ENCODE peak calls at places on chromosomes 7 and 10, in five cellular contexts. U is heart left ventricle, C is body of pancreas, G is upper lobe of left lung, D is progenitor cell of endocrine pancreas. Y is an unnamed sample.

GRCh38 chr10:69994262-69994661 is 58.4 kb upstream of the MACROH2A2 start:
- DNase-seq in D (no peak), C (peak; percentile 17), G (peak; percentile 58), U (peak; percentile 42), Y (no peak)

GRCh38 chr10:58651040-58651439 is 138.4 kb downstream of the BICC1 start:
- DNase-seq in C (no peak), G (no peak), U (peak; percentile 27), D (no peak), Y (no peak)

GRCh38 chr7:140489021-140489349 is 9.7 kb upstream of the MKRN1 start:
- DNase-seq in C (no peak), G (no peak), D (no peak), U (no peak), Y (no peak)

GRCh38 chr7:119959811-119960210 is 313.2 kb upstream of the KCND2 start:
- DNase-seq in C (no peak), G (no peak), D (no peak), U (no peak), Y (no peak)

GRCh38 chr7:142957723-142958122 is 4.4 kb downstream of the KEL start:
- DNase-seq in U (no peak), G (no peak), C (no peak), D (no peak), Y (no peak)

GRCh38 chr7:48526375-48526732 is 355.1 kb downstream of the ABCA13 start:
- DNase-seq in C (no peak), U (no peak), G (no peak), D (no peak), Y (no peak)

GRCh38 chr7:158506626-158507025 is 81.0 kb downstream of the PTPRN2 start:
- DNase-seq in C (no peak), D (no peak), G (no peak), U (no peak), Y (no peak)

GRCh38 chr10:45373783-45374450 is at the start of gene ALOX5:
- DNase-seq in C (peak; percentile 88), G (peak; percentile 87), D (peak; percentile 44), U (peak; percentile 68), Y (no peak)

GRCh38 chr7:47988496-47989386 is 9.3 kb upstream of the HUS1 start:
- DNase-seq in C (no peak), U (no peak), D (no peak), G (no peak), Y (no peak)

GRCh38 chr7:138834583-138834982 is 36.6 kb upstream of the ATP6V0A4 start:
- DNase-seq in C (no peak), D (no peak), G (no peak), U (no peak), Y (no peak)

GRCh38 chr10:127354992-127355391 is 158.6 kb upstream of the INSYN2A start:
- DNase-seq in G (no peak), C (no peak), D (no peak), U (no peak), Y (no peak)

GRCh38 chr7:128108641-128109423 is 77.6 kb upstream of the LRRC4 start:
- DNase-seq in C (no peak), D (no peak), U (no peak), G (no peak), Y (no peak)

GRCh38 chr10:3948843-3949242 is 163.8 kb upstream of the KLF6 start:
- DNase-seq in G (peak; percentile 55), C (peak; percentile 59), U (no peak), D (no peak), Y (peak; percentile 60)

GRCh38 chr7:51350195-51350896 is 33.7 kb upstream of the COBL start:
- DNase-seq in U (no peak), G (peak; percentile 46), C (peak; percentile 16), D (no peak), Y (no peak)

GRCh38 chr10:118118751-118119150 is 72.0 kb upstream of the RAB11FIP2 start:
- DNase-seq in C (no peak), D (no peak), G (no peak), U (no peak), Y (no peak)

GRCh38 chr7:130901209-130901783 is 167.3 kb upstream of the KLF14 start:
- DNase-seq in U (peak; percentile 73), C (peak; percentile 74), D (no peak), G (peak; percentile 91), Y (no peak)

GRCh38 chr7:94244760-94245159 is 149.9 kb upstream of the COL1A2 start:
- DNase-seq in G (no peak), C (no peak), U (no peak), D (no peak), Y (no peak)

GRCh38 chr7:139358541-139359365 is 941 bp upstream of the LUC7L2 start:
- DNase-seq in U (no peak), D (no peak), C (no peak), G (no peak), Y (peak; percentile 23)

GRCh38 chr7:155809947-155810606 is 2.2 kb downstream of the SHH start:
- DNase-seq in U (no peak), D (peak; percentile 49), G (peak; percentile 24), C (no peak), Y (no peak)

GRCh38 chr10:131982185-131982756 is 548 bp upstream of the BNIP3 start:
- DNase-seq in U (no peak), C (no peak), D (no peak), G (no peak), Y (peak; percentile 25)

GRCh38 chr7:156576216-156577063 is 64.1 kb upstream of the RNF32 start:
- DNase-seq in G (no peak), D (no peak), C (no peak), U (no peak), Y (no peak)

GRCh38 chr7:122290476-122290875 is 14.1 kb downstream of the FEZF1 start:
- DNase-seq in C (no peak), D (no peak), G (no peak), U (no peak), Y (no peak)

GRCh38 chr10:71314028-71314693 is 4.9 kb upstream of the SLC29A3 start:
- DNase-seq in D (peak; percentile 28), C (peak; percentile 60), U (peak; percentile 44), G (no peak), Y (peak; percentile 42)

GRCh38 chr10:48248462-48248861 is 26.0 kb downstream of the FRMPD2 start:
- DNase-seq in D (no peak), G (no peak), C (no peak), U (no peak), Y (no peak)

GRCh38 chr7:159031750-159032149 is 112.9 kb downstream of the VIPR2 start:
- DNase-seq in D (no peak), C (no peak), U (no peak), G (no peak), Y (peak; percentile 7)

DNA sequence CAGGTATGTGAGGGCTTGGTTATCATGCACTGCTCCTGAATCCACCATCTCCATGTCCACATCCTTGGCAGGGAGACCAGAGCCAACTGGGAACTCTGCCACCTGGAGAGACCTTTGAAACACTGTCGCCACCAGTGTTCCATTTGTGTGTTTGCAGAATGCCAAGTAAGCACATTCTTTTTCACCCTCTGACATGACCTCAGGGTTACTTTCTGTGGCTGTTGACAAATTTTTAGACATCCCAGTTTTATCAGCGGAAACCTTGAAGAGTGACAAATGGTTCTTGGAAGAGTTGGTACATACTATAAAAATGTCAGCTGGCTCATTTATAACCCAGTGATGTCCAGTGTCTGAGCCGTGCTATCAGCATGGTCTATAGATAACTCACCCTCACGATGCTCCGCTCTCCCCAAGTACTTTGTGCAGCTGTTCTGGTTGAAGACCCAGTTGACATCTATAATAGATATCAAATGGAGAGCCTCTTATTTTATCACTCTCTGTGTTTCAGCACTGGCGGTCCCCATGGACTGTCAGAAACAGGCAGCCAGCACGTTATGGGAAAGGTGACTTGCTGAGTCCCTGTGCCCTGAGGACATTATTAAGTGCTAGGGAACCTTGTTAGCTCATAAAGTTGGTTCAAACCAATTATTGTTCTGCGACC is 563.1 kb upstream of the GALNT17 start:
- DNase-seq in G (no peak), U (peak; percentile 35), C (peak; percentile 73), D (no peak), Y (no peak)
- TF ChIP-seq CTCF in G (no peak), U (no peak), C (peak; percentile 19), D (no peak), Y (no peak)

GRCh38 chr7:27142562-27143021 is 889 bp downstream of the HOXA5 start:
- DNase-seq in U (no peak), C (no peak), D (no peak), G (no peak), Y (no peak)

GRCh38 chr7:27141591-27142561 is 1.6 kb downstream of the HOXA5 start:
- DNase-seq in U (no peak), D (no peak), C (no peak), G (no peak), Y (no peak)

GRCh38 chr7:27143950-27144798 is 693 bp upstream of the HOXA5 start:
- DNase-seq in U (no peak), G (no peak), C (no peak), D (no peak), Y (no peak)

GRCh38 chr7:27144799-27145166 is 1.3 kb upstream of the HOXA5 start:
- DNase-seq in G (no peak), U (no peak), D (no peak), C (no peak), Y (no peak)

GRCh38 chr7:27143022-27143949 is at the start of gene HOXA5:
- DNase-seq in U (no peak), D (peak; percentile 87), G (peak; percentile 63), C (peak; percentile 41), Y (no peak)
- TF ChIP-seq CTCF in U (peak; percentile 52), D (peak; percentile 97), G (peak; percentile 83), C (peak; percentile 22), Y (no peak)

GRCh38 chr10:13660545-13660920 is 73.8 kb downstream of the PRPF18 start:
- DNase-seq in U (no peak), C (no peak), G (no peak), D (no peak), Y (no peak)
- TF ChIP-seq CTCF in U (no peak), C (no peak), G (no peak), D (no peak), Y (no peak)

DNA sequence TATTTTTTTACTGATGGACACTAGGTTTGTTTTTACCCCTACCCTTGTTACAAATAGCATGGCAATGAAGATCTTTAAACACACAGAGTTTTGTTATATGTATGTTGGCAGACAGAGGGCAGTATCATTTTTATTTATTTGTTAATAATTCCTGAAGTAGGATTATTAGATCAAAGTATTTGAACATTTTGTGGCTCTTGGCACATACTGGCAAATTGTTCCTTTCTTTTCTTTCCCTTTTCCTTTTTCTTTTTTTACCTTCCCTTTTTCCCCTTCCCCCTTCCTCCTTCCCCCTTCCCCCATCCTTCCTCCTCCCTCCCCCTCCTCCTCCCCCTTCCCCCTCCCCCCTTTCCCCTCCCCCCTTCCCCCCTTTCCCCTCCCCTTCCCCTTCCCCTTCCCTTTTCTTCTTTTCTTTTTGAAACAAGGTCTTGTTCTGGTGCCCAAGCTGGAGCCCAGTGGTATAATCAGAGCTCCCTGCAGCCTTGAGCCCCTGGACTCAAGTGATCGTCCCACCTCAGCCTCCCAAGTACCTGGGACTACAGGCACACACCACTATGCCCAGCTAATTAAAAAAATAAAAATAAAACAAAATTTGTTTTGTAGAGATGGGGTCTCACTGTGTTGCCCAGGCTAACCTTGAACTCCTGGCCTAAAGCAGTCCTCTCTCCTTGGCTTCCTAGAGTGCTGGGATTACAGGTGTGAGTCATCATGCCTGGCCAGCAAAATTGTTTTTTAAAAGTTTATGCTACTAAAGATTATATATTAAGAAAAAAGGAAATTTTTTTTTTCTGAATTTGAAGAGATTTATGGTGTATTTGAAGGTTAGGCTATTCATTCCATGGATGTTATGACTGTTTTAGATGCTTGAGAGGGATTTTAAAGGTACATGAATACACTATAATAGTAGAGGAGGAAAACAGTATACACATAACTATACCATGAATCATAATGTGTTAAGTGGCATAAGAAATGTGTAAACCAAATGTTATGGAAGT is 39.3 kb downstream of the SEPTIN7 start:
- DNase-seq in U (no peak), D (no peak), C (no peak), G (no peak), Y (no peak)
- TF ChIP-seq CTCF in U (no peak), D (no peak), C (no peak), G (no peak), Y (no peak)

GRCh38 chr7:19307554-19307953 is 162.3 kb upstream of the FERD3L start:
- DNase-seq in C (no peak), G (no peak), U (no peak), D (no peak), Y (no peak)
- TF ChIP-seq CTCF in C (no peak), G (no peak), U (no peak), D (no peak), Y (no peak)